ENCODE peak calls at places on chromosomes 12 and 14, in nine cellular contexts. X is K562; T is ascending aorta; A is CD8-positive, alpha-beta T cell; O is A549; I is stomach; C is iPS DF 6.9; G is H9; S is tibial nerve. M is an unnamed sample. For H3K4me1, the result is how much of the 10 kb centered on the place peaks cover.

GRCh38 chr14:105141486-105142281 is 26.9 kb downstream of the JAG2 start:
- DNase-seq in X (no peak), T (no peak), A (no peak), O (no peak), I (no peak), C (no peak), G (peak), S (no peak), M (no peak)

GRCh38 chr14:61388173-61388975 is 67.0 kb downstream of the PRKCH start:
- DNase-seq in X (no peak), T (no peak), A (peak), O (no peak), I (no peak), C (no peak), G (no peak), S (no peak), M (no peak)

GRCh38 chr14:25846232-25846631 is 751.6 kb downstream of the NOVA1 start:
- DNase-seq in X (no peak), T (no peak), A (no peak), O (no peak), I (no peak), C (no peak), G (no peak), S (no peak), M (no peak)

GRCh38 chr14:29236848-29237247 is 470.3 kb downstream of the FOXG1 start:
- DNase-seq in X (no peak), T (no peak), A (no peak), O (peak), I (no peak), C (no peak), G (no peak), S (no peak), M (no peak)

GRCh38 chr12:92745874-92746553 is 43.2 kb downstream of the PLEKHG7 start:
- DNase-seq in X (no peak), T (peak), A (no peak), O (peak), I (peak), C (no peak), G (no peak), S (peak), M (no peak)

GRCh38 chr12:85575115-85576096 is 260.8 kb downstream of the RASSF9 start:
- DNase-seq in X (peak), T (no peak), A (no peak), O (peak), I (peak), C (peak), G (peak), S (peak), M (peak)

GRCh38 chr12:52006726-52007157 is at the start of gene TAMALIN:
- DNase-seq in X (peak), T (peak), A (peak), O (no peak), I (peak), C (no peak), G (peak), S (peak), M (peak)

GRCh38 chr14:91953170-91953985 is 5.9 kb upstream of the FBLN5 start:
- DNase-seq in X (no peak), T (no peak), A (no peak), O (no peak), I (no peak), C (no peak), G (no peak), S (no peak), M (no peak)

GRCh38 chr12:66941150-66941549 is 262.3 kb upstream of the GRIP1 start:
- DNase-seq in X (no peak), T (no peak), A (no peak), O (no peak), I (no peak), C (no peak), G (no peak), S (no peak), M (no peak)

GRCh38 chr12:126763359-126763758 is 1503.6 kb upstream of the TMEM132C start:
- DNase-seq in X (no peak), T (no peak), A (no peak), O (no peak), I (no peak), C (no peak), G (no peak), S (no peak), M (no peak)

GRCh38 chr14:93017341-93017797 is 94.4 kb downstream of the CHGA start:
- DNase-seq in X (no peak), T (no peak), A (no peak), O (no peak), I (peak), C (no peak), G (no peak), S (peak), M (no peak)

GRCh38 chr12:100706029-100706428 is 88.5 kb upstream of the ANO4 start:
- DNase-seq in X (no peak), T (no peak), A (no peak), O (peak), I (no peak), C (no peak), G (no peak), S (no peak), M (no peak)

GRCh38 chr14:50711043-50711442 is 42.9 kb upstream of the SAV1 start:
- DNase-seq in X (no peak), T (no peak), A (no peak), O (no peak), I (no peak), C (no peak), G (no peak), S (no peak), M (no peak)

GRCh38 chr12:131202592-131203378 is 249.1 kb downstream of the ADGRD1 start:
- DNase-seq in X (no peak), T (peak), A (no peak), O (no peak), I (no peak), C (no peak), G (peak), S (no peak), M (no peak)

GRCh38 chr14:76348898-76349297 is 27.0 kb upstream of the ESRRB start:
- DNase-seq in X (no peak), T (peak), A (no peak), O (no peak), I (no peak), C (no peak), G (peak), S (no peak), M (peak)

GRCh38 chr14:87999282-87999681 is 5.7 kb upstream of the GPR65 start:
- DNase-seq in X (no peak), T (no peak), A (no peak), O (no peak), I (no peak), C (no peak), G (no peak), S (no peak), M (no peak)
- H3K4me1 ChIP-seq in X (under half), T (under half), A (under half), O (under half), I (under half), C (under half), G (under half), S (under half), M (under half)

GRCh38 chr14:97036096-97036852 is 239.1 kb downstream of the VRK1 start:
- DNase-seq in X (no peak), T (no peak), A (no peak), O (no peak), I (no peak), C (no peak), G (no peak), S (no peak), M (no peak)

DNA sequence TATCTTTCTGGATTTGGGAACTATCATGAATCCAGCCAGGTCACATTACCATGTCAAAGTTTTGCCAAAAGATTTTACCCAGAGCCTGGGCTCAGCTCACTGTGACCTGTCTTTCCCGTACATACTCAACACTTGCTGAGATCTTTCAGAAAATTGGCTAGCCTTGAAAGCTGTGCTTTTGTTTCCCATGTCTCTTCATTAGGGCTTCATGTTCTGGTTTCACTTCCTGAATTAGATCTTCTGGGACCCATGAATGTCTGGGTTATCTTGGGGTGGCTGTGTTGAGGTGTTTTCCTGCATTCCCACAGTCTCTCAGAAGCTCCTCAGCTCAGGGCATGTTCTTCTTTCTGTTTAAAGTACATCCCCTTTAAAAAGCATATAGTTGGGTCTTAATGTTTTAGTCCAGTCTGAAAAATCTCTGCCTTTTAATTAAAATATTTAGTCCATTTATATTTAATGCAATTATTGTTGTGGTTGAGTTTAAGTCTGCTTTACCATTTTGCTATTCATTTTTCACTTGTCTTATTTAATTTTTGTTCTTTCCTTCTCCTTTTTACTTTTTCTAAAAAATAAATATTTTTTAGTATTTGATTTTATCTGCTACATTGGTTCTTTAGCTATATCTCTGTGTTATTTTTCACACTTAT is 242.7 kb downstream of the VRK1 start:
- DNase-seq in X (no peak), T (no peak), A (no peak), O (no peak), I (no peak), C (no peak), G (no peak), S (no peak), M (no peak)
- H3K4me1 ChIP-seq in X (under half), T (under half), A (under half), O (under half), I (under half), C (under half), G (under half), S (under half), M (under half)

GRCh38 chr12:11684393-11684792 is 34.9 kb downstream of the ETV6 start:
- DNase-seq in X (no peak), T (no peak), A (no peak), O (no peak), I (no peak), C (no peak), G (no peak), S (no peak), M (no peak)

GRCh38 chr12:11685716-11686115 is 36.2 kb downstream of the ETV6 start:
- DNase-seq in X (no peak), T (no peak), A (no peak), O (no peak), I (no peak), C (no peak), G (no peak), S (no peak), M (no peak)

GRCh38 chr12:11686135-11686534 is 36.7 kb downstream of the ETV6 start:
- DNase-seq in X (no peak), T (no peak), A (no peak), O (no peak), I (no peak), C (no peak), G (no peak), S (no peak), M (no peak)

GRCh38 chr12:11684811-11685210 is 35.3 kb downstream of the ETV6 start:
- DNase-seq in X (no peak), T (no peak), A (no peak), O (no peak), I (no peak), C (no peak), G (no peak), S (no peak), M (no peak)

DNA sequence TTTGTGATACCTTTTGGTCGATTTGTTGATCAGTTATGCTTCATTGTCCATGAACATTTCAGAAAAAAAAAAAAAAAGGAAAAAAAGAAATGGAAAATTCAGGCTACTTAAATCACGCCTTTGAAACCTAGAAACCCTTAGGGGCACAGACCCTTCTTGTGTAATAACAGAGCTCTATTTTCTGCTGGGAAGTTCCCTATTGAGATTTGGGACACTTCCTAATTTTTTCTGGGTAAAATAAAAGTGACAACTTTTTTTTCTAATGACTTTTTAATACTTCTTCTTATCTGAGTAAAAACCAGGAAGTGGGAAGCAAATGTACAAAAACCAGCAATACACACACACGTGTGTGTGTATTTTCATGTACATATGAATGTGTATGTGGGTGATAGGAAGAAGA is 35.8 kb downstream of the ETV6 start:
- DNase-seq in X (no peak), T (no peak), A (no peak), O (no peak), I (no peak), C (no peak), G (no peak), S (no peak), M (no peak)
- H3K4me1 ChIP-seq in X (under half), T (under half), A (under half), O (under half), I (under half), C (under half), G (under half), S (under half), M (under half)

GRCh38 chr12:95629392-95629791 is 78.1 kb upstream of the USP44 start:
- DNase-seq in X (no peak), T (no peak), A (no peak), O (no peak), I (no peak), C (no peak), G (no peak), S (no peak), M (no peak)

GRCh38 chr12:95623554-95624170 is 72.4 kb upstream of the USP44 start:
- DNase-seq in X (peak), T (peak), A (no peak), O (peak), I (peak), C (peak), G (peak), S (peak), M (peak)

GRCh38 chr12:95624544-95624943 is 73.3 kb upstream of the USP44 start:
- DNase-seq in X (no peak), T (no peak), A (no peak), O (peak), I (peak), C (no peak), G (no peak), S (no peak), M (peak)

GRCh38 chr12:95625012-95625411 is 73.7 kb upstream of the USP44 start:
- DNase-seq in X (no peak), T (no peak), A (no peak), O (no peak), I (peak), C (no peak), G (no peak), S (no peak), M (no peak)

GRCh38 chr12:95626854-95627253 is 75.6 kb upstream of the USP44 start:
- DNase-seq in X (no peak), T (no peak), A (no peak), O (no peak), I (no peak), C (no peak), G (no peak), S (no peak), M (no peak)
- H3K4me1 ChIP-seq in X (under half), T (under half), A (under half), O (under half), I (under half), C (under half), G (under half), S (under half), M (under half)

DNA sequence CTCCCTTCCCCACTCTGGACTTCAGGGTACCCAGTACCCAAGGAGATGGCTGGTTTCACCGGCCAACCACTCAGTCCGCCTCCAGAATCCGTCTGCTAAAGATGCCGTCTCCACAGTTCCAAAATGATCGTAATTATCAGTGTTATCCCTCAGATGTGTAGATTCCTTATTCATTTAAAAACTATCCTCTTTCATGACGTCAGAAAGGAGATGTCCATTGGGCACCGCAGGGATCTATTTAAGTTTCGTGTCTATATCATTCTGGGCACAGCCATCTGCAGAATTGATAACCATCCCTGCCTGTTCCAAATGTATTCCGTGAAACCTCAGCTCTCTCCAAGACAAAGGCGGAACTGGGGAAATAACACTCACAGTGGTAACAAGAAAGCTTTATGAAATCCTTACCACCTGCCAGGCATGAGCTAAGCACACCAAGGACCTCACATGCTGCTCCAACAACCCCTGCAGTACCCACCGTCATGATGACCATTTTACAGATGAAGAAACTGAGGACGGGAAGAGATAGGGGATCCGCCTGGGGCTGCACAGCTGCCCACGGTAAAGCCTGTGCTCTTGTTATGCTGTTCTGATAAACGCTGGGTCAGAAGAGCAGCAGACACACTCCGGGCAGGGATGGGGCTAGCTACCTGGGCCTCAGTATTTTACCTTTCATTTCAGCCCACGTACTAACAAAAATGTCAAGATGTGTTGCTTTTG is 90.0 kb downstream of the BCL11B start:
- DNase-seq in X (no peak), T (no peak), A (no peak), O (no peak), I (no peak), C (no peak), G (no peak), S (no peak), M (no peak)
- H3K4me1 ChIP-seq in X (under half), T (under half), A (half or more), O (under half), I (under half), C (under half), G (under half), S (under half), M (under half)

DNA sequence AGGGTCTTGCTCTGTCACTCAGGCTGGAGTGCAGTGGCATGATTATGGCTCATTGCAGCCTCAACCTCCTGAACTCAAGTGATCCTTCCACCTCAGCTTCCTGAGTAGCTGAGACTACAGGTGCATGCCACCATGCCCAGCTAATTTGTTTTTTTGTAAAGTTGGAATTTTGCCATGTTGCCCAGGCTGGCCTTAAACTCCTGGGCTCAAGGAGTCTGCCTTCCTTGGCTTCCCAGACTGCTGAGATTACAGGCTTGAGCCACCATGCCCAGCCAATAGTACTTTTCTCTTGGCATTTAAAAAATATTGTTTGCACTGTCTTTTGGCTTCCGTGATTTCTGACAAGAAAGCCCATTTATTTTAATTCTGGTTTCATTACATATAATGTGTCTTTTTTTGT is 61.3 kb downstream of the DIP2B start:
- DNase-seq in X (no peak), T (no peak), A (no peak), O (no peak), I (no peak), C (no peak), G (no peak), S (no peak), M (no peak)
- H3K4me1 ChIP-seq in X (under half), T (under half), A (under half), O (half or more), I (under half), C (under half), G (under half), S (under half), M (under half)

DNA sequence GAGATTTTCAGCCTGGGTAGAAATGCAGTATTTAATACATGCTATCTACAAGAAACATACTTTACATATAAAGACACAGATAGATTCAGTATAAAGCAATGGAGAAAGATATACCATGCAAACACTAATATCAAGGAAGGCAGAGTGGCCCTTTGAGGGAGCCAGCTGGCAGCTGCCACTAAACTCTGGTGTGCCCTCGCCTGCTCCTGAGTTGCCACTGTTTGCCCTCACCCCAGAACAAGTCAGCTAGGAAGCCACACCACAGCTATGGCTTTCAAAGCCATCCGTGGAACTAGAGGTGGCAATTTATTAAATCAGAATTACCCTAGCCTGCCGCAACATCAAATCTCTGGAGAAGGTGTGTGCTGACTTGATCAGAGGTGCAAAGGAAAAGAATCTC is 18.3 kb downstream of the PXN start:
- DNase-seq in X (no peak), T (no peak), A (no peak), O (no peak), I (peak), C (no peak), G (no peak), S (no peak), M (no peak)
- H3K4me1 ChIP-seq in X (half or more), T (under half), A (half or more), O (half or more), I (under half), C (under half), G (under half), S (half or more), M (under half)